ENCODE peak calls at places on chromosomes 5 and 9, in four cellular contexts. H is neural crest cell; S is stomach; F is CD8-positive, alpha-beta T cell. O is an unnamed sample.

GRCh38 chr5:71905804-71906711 is 187.0 kb downstream of the CARTPT start:
- DNase-seq in H (no peak), S (no peak), F (no peak), O (no peak)

GRCh38 chr5:124546643-124547042 is 199.8 kb downstream of the ZNF608 start:
- DNase-seq in H (no peak), S (no peak), F (no peak), O (no peak)

GRCh38 chr9:4550777-4551476 is 60.7 kb downstream of the SLC1A1 start:
- DNase-seq in H (no peak), S (no peak), F (no peak), O (no peak)

GRCh38 chr9:89658931-89659330 is 54.1 kb downstream of the GADD45G start:
- DNase-seq in H (no peak), S (peak), F (no peak), O (no peak)

GRCh38 chr9:34558911-34559615 is 30.5 kb downstream of the CNTFR start:
- DNase-seq in H (no peak), S (no peak), F (no peak), O (no peak)

GRCh38 chr5:128681764-128682664 is 144.0 kb upstream of the FBN2 start:
- DNase-seq in H (no peak), S (no peak), F (no peak), O (no peak)

GRCh38 chr5:140312067-140312790 is 9.3 kb upstream of the PFDN1 start:
- DNase-seq in H (no peak), S (peak), F (no peak), O (no peak)

GRCh38 chr9:5516453-5517220 is 6.3 kb downstream of the PDCD1LG2 start:
- DNase-seq in H (no peak), S (no peak), F (no peak), O (no peak)

GRCh38 chr5:67182406-67182805 is 14.2 kb downstream of the CD180 start:
- DNase-seq in H (no peak), S (no peak), F (no peak), O (no peak)

GRCh38 chr5:67014957-67015400 is 181.6 kb downstream of the CD180 start:
- DNase-seq in H (no peak), S (peak), F (no peak), O (no peak)

GRCh38 chr9:76662476-76663281 is 101.6 kb upstream of the PCA3 start:
- DNase-seq in H (no peak), S (no peak), F (no peak), O (no peak)
- TF ChIP-seq CTCF in H (no peak), S (no peak), F (no peak), O (no peak)

GRCh38 chr5:14260637-14261036 is 117.5 kb downstream of the TRIO start:
- DNase-seq in H (no peak), S (no peak), F (no peak), O (no peak)

GRCh38 chr5:14258840-14259239 is 115.7 kb downstream of the TRIO start:
- DNase-seq in H (no peak), S (no peak), F (no peak), O (peak)

GRCh38 chr5:14256756-14257393 is 113.7 kb downstream of the TRIO start:
- DNase-seq in H (no peak), S (no peak), F (no peak), O (no peak)

GRCh38 chr5:14256026-14256690 is 113.0 kb downstream of the TRIO start:
- DNase-seq in H (no peak), S (no peak), F (no peak), O (no peak)

GRCh38 chr5:14257995-14258403 is 114.9 kb downstream of the TRIO start:
- DNase-seq in H (no peak), S (no peak), F (no peak), O (no peak)
- TF ChIP-seq CTCF in H (no peak), S (no peak), F (no peak), O (no peak)

GRCh38 chr5:38347896-38348295 is 89.5 kb downstream of the EGFLAM start:
- DNase-seq in H (no peak), S (no peak), F (no peak), O (no peak)
- TF ChIP-seq CTCF in H (no peak), S (no peak), F (no peak), O (no peak)

GRCh38 chr9:137015540-137015930 is 12.5 kb downstream of the ABCA2 start:
- DNase-seq in H (no peak), S (no peak), F (no peak), O (no peak)
- TF ChIP-seq CTCF in H (no peak), S (no peak), F (no peak), O (no peak)

DNA sequence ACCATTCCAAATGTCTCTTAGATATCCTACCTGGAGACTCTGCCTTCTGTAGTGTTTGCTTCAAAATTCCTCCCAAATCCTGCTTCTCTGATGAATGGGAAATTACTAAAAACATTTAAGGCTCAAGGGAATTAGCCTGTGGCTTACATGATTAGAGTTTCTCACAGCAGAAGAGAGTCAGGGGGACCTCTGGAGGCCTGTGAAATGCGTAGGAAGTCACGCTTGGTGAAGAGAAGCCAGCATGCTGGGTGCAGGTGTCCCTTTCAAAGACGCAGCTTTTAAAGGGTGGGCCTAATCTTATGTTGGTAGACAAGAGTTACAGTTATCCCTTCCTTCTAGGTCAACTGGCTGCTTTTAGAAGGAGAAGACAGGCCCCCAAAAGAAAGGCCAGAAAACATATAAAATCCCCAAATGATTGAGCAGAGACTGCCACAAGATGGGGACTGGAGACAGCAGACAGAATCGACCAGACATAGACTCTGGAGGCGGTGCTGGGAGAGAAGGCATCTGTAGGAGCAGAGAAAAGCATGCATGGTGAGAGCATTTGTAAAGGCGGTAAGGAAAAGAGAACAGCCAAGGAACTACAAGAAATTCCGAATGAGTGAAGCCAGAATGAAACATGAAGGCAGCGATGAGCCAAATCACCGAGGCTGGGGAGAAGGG is 42.3 kb downstream of the B4GALT1 start:
- DNase-seq in H (no peak), S (no peak), F (no peak), O (no peak)
- TF ChIP-seq CTCF in H (no peak), S (no peak), F (no peak), O (no peak)

GRCh38 chr5:68246802-68247201 is 31.2 kb downstream of the PIK3R1 start:
- DNase-seq in H (no peak), S (no peak), F (no peak), O (no peak)
- TF ChIP-seq CTCF in H (peak), S (no peak), F (peak), O (no peak)

GRCh38 chr9:99947395-99947794 is 40.9 kb downstream of the STX17 start:
- DNase-seq in H (no peak), S (no peak), F (no peak), O (no peak)
- TF ChIP-seq CTCF in H (peak), S (no peak), F (no peak), O (peak)

GRCh38 chr9:129619787-129620668 is 873 bp downstream of the C9orf50 start:
- DNase-seq in H (no peak), S (no peak), F (no peak), O (no peak)
- TF ChIP-seq CTCF in H (peak), S (no peak), F (no peak), O (no peak)

GRCh38 chr5:147339313-147339712 is 104.5 kb downstream of the STK32A start:
- DNase-seq in H (no peak), S (no peak), F (no peak), O (no peak)
- TF ChIP-seq CTCF in H (no peak), S (no peak), F (no peak), O (no peak)

GRCh38 chr5:136018814-136019777 is 9.7 kb upstream of the TGFBI start:
- DNase-seq in H (no peak), S (no peak), F (no peak), O (no peak)
- TF ChIP-seq CTCF in H (no peak), S (no peak), F (no peak), O (no peak)

O was measured in endothelial cell.